ENCODE peak calls at places on chromosomes 4 and X, in five cellular contexts. N, C, M, R and H are unnamed samples.

GRCh38 chrX:13685126-13685763 is 3.7 kb upstream of the RAB9A start:
- DNase-seq in N (no peak), C (peak), M (no peak), R (no peak), H (no peak)

GRCh38 chr4:100517864-100518341 is at the start of gene EMCN:
- DNase-seq in N (no peak), C (no peak), M (no peak), R (no peak), H (no peak)

GRCh38 chrX:149513713-149514427 is 8.8 kb upstream of the IDS start:
- DNase-seq in N (no peak), C (peak), M (no peak), R (no peak), H (no peak)

GRCh38 chrX:24846551-24847170 is 152.9 kb downstream of the POLA1 start:
- DNase-seq in N (no peak), C (peak), M (no peak), R (no peak), H (peak)

GRCh38 chr4:10502717-10503116 is 45.5 kb upstream of the ZNF518B start:
- DNase-seq in N (no peak), C (no peak), M (no peak), R (no peak), H (no peak)

GRCh38 chr4:77264826-77265225 is 107.8 kb downstream of the CCNG2 start:
- DNase-seq in N (no peak), C (no peak), M (no peak), R (no peak), H (no peak)

GRCh38 chrX:78378476-78379115 is 51.2 kb upstream of the CYSLTR1 start:
- DNase-seq in N (no peak), C (no peak), M (no peak), R (no peak), H (no peak)

GRCh38 chrX:118770133-118770760 is 42.8 kb downstream of the IL13RA1 start:
- DNase-seq in N (no peak), C (no peak), M (no peak), R (no peak), H (no peak)

GRCh38 chrX:77742788-77743476 is 43.1 kb downstream of the ATRX start:
- DNase-seq in N (no peak), C (no peak), M (no peak), R (peak), H (no peak)

GRCh38 chrX:55487143-55487542 is 2.5 kb downstream of the USP51 start:
- DNase-seq in N (no peak), C (no peak), M (no peak), R (no peak), H (no peak)

GRCh38 chr4:111268769-111269414 is 646.0 kb upstream of the PITX2 start:
- DNase-seq in N (no peak), C (peak), M (no peak), R (no peak), H (no peak)

GRCh38 chr4:186643501-186644315 is 79.9 kb downstream of the FAT1 start:
- DNase-seq in N (no peak), C (peak), M (no peak), R (no peak), H (no peak)

GRCh38 chr4:101762544-101762943 is 28.0 kb upstream of the BANK1 start:
- DNase-seq in N (no peak), C (no peak), M (no peak), R (no peak), H (no peak)

GRCh38 chrX:136380010-136380769 is 79.4 kb downstream of the ADGRG4 start:
- DNase-seq in N (no peak), C (no peak), M (no peak), R (no peak), H (no peak)

GRCh38 chr4:2065106-2065930 is 6.2 kb downstream of the NAT8L start:
- DNase-seq in N (peak), C (no peak), M (no peak), R (no peak), H (peak)

GRCh38 chr4:117326091-117326490 is 240.7 kb upstream of the TRAM1L1 start:
- DNase-seq in N (no peak), C (no peak), M (no peak), R (no peak), H (no peak)

GRCh38 chrX:17038681-17039161 is 92.3 kb downstream of the REPS2 start:
- DNase-seq in N (no peak), C (no peak), M (no peak), R (no peak), H (peak)

GRCh38 chrX:43560247-43560946 is 95.7 kb upstream of the MAOA start:
- DNase-seq in N (no peak), C (no peak), M (no peak), R (no peak), H (no peak)

GRCh38 chrX:14554132-14554715 is 24.9 kb downstream of the GLRA2 start:
- DNase-seq in N (no peak), C (no peak), M (no peak), R (no peak), H (peak)

GRCh38 chrX:24190500-24191156 is 41.1 kb downstream of the ZFX start:
- DNase-seq in N (no peak), C (peak), M (no peak), R (no peak), H (peak)

GRCh38 chr4:8688041-8688907 is 95.7 kb downstream of the CPZ start:
- DNase-seq in N (peak), C (peak), M (peak), R (peak), H (peak)

GRCh38 chr4:17094811-17095210 is 196.4 kb upstream of the LDB2 start:
- DNase-seq in N (no peak), C (peak), M (no peak), R (no peak), H (no peak)

GRCh38 chrX:1763294-1763693 is 148.4 kb downstream of the ASMT start:
- DNase-seq in N (no peak), C (no peak), M (no peak), R (no peak), H (no peak)

GRCh38 chrX:30971761-30972603 is 82.9 kb upstream of the TAB3 start:
- DNase-seq in N (no peak), C (peak), M (peak), R (peak), H (peak)

GRCh38 chrX:136710324-136710951 is 62.5 kb downstream of the CD40LG start:
- DNase-seq in N (no peak), C (peak), M (peak), R (no peak), H (no peak)

GRCh38 chrX:54178100-54178940 is 4.7 kb downstream of the FAM120C start:
- DNase-seq in N (no peak), C (peak), M (no peak), R (no peak), H (no peak)

GRCh38 chrX:129115104-129115503 is 408.2 kb downstream of the SMARCA1 start:
- DNase-seq in N (no peak), C (peak), M (peak), R (no peak), H (no peak)

GRCh38 chr4:163495900-163496299 is 1.4 kb downstream of the TMA16 start:
- DNase-seq in N (no peak), C (no peak), M (no peak), R (no peak), H (no peak)

GRCh38 chr4:103498161-103499070 is 221.4 kb downstream of the TACR3 start:
- DNase-seq in N (no peak), C (peak), M (peak), R (peak), H (no peak)

GRCh38 chr4:89906787-89907521 is 12.3 kb downstream of the MMRN1 start:
- DNase-seq in N (no peak), C (no peak), M (peak), R (no peak), H (no peak)

GRCh38 chrX:18886344-18887161 is 97.4 kb downstream of the PHKA2 start:
- DNase-seq in N (peak), C (peak), M (peak), R (peak), H (peak)

GRCh38 chr4:20299515-20299914 is 47.8 kb downstream of the SLIT2 start:
- DNase-seq in N (no peak), C (peak), M (peak), R (no peak), H (no peak)

GRCh38 chrX:10725071-10725470 is 104.7 kb upstream of the MID1 start:
- DNase-seq in N (no peak), C (peak), M (peak), R (no peak), H (no peak)